ENCODE peak calls at places on chromosomes 1 and 21, in seven cellular contexts. One of them, this sample, is unnamed.

GRCh38 chr21:41778974-41779600 is 12.2 kb upstream of the RIPK4 start:
- DNase-seq in SK-N-SH: no peak
- DNase-seq in GM12892: no peak
- DNase-seq in H1: no peak
- DNase-seq in GM12878: no peak
- DNase-seq in K562: no peak
- DNase-seq in HepG2: peak
- DNase-seq in this sample: no peak

GRCh38 chr21:42513151-42513984 is at the start of gene SLC37A1:
- DNase-seq in SK-N-SH: peak
- DNase-seq in GM12892: peak
- DNase-seq in H1: no peak
- DNase-seq in GM12878: no peak
- DNase-seq in K562: peak
- DNase-seq in HepG2: no peak
- DNase-seq in this sample: peak

GRCh38 chr1:211579434-211580302 is 707 bp upstream of the SLC30A1 start:
- DNase-seq in SK-N-SH: no peak
- DNase-seq in GM12892: no peak
- DNase-seq in H1: peak
- DNase-seq in GM12878: no peak
- DNase-seq in K562: peak
- DNase-seq in HepG2: peak
- DNase-seq in this sample: no peak

GRCh38 chr1:23423415-23424170 is 955 bp downstream of the TCEA3 start:
- DNase-seq in SK-N-SH: peak
- DNase-seq in GM12892: no peak
- DNase-seq in H1: no peak
- DNase-seq in GM12878: no peak
- DNase-seq in K562: no peak
- DNase-seq in HepG2: peak
- DNase-seq in this sample: no peak

GRCh38 chr1:229940689-229941088 is 126.3 kb upstream of the GALNT2 start:
- DNase-seq in SK-N-SH: no peak
- DNase-seq in GM12892: no peak
- DNase-seq in H1: no peak
- DNase-seq in GM12878: no peak
- DNase-seq in K562: no peak
- DNase-seq in HepG2: no peak
- DNase-seq in this sample: no peak

GRCh38 chr1:230191079-230191478 is 124.0 kb downstream of the GALNT2 start:
- DNase-seq in SK-N-SH: no peak
- DNase-seq in GM12892: no peak
- DNase-seq in H1: no peak
- DNase-seq in GM12878: no peak
- DNase-seq in K562: peak
- DNase-seq in HepG2: no peak
- DNase-seq in this sample: no peak

GRCh38 chr1:67532452-67533216 is 102.4 kb upstream of the SERBP1 start:
- DNase-seq in SK-N-SH: peak
- DNase-seq in GM12892: peak
- DNase-seq in H1: peak
- DNase-seq in GM12878: peak
- DNase-seq in K562: peak
- DNase-seq in HepG2: peak
- DNase-seq in this sample: peak

GRCh38 chr1:178938959-178939317 is 68.1 kb upstream of the ANGPTL1 start:
- DNase-seq in SK-N-SH: no peak
- DNase-seq in GM12892: no peak
- DNase-seq in H1: no peak
- DNase-seq in GM12878: no peak
- DNase-seq in K562: no peak
- DNase-seq in HepG2: no peak
- DNase-seq in this sample: no peak

GRCh38 chr1:197954718-197955418 is 37.7 kb downstream of the LHX9 start:
- DNase-seq in SK-N-SH: no peak
- DNase-seq in GM12892: no peak
- DNase-seq in H1: no peak
- DNase-seq in GM12878: no peak
- DNase-seq in K562: no peak
- DNase-seq in HepG2: peak
- DNase-seq in this sample: no peak

GRCh38 chr1:81799939-81800740 is 594 bp upstream of the ADGRL2 start:
- DNase-seq in SK-N-SH: peak
- DNase-seq in GM12892: no peak
- DNase-seq in H1: no peak
- DNase-seq in GM12878: no peak
- DNase-seq in K562: no peak
- DNase-seq in HepG2: peak
- DNase-seq in this sample: no peak

GRCh38 chr1:21663251-21663950 is 5.8 kb downstream of the RAP1GAP start:
- DNase-seq in SK-N-SH: no peak
- DNase-seq in GM12892: no peak
- DNase-seq in H1: no peak
- DNase-seq in GM12878: no peak
- DNase-seq in K562: no peak
- DNase-seq in HepG2: no peak
- DNase-seq in this sample: no peak

GRCh38 chr1:61496501-61496900 is 228.4 kb downstream of the TM2D1 start:
- DNase-seq in SK-N-SH: no peak
- DNase-seq in GM12892: no peak
- DNase-seq in H1: no peak
- DNase-seq in GM12878: no peak
- DNase-seq in K562: no peak
- DNase-seq in HepG2: no peak
- DNase-seq in this sample: no peak

GRCh38 chr1:205670611-205671430 is 9.5 kb downstream of the SLC45A3 start:
- DNase-seq in SK-N-SH: peak
- DNase-seq in GM12892: no peak
- DNase-seq in H1: no peak
- DNase-seq in GM12878: no peak
- DNase-seq in K562: no peak
- DNase-seq in HepG2: no peak
- DNase-seq in this sample: no peak

GRCh38 chr1:1927751-1928150 is 8.7 kb upstream of the TMEM52 start:
- DNase-seq in SK-N-SH: no peak
- DNase-seq in GM12892: no peak
- DNase-seq in H1: no peak
- DNase-seq in GM12878: no peak
- DNase-seq in K562: no peak
- DNase-seq in HepG2: no peak
- DNase-seq in this sample: no peak

GRCh38 chr1:154338875-154339274 is 13.6 kb downstream of the ATP8B2 start:
- DNase-seq in SK-N-SH: no peak
- DNase-seq in GM12892: no peak
- DNase-seq in H1: no peak
- DNase-seq in GM12878: no peak
- DNase-seq in K562: no peak
- DNase-seq in HepG2: no peak
- DNase-seq in this sample: no peak

DNA sequence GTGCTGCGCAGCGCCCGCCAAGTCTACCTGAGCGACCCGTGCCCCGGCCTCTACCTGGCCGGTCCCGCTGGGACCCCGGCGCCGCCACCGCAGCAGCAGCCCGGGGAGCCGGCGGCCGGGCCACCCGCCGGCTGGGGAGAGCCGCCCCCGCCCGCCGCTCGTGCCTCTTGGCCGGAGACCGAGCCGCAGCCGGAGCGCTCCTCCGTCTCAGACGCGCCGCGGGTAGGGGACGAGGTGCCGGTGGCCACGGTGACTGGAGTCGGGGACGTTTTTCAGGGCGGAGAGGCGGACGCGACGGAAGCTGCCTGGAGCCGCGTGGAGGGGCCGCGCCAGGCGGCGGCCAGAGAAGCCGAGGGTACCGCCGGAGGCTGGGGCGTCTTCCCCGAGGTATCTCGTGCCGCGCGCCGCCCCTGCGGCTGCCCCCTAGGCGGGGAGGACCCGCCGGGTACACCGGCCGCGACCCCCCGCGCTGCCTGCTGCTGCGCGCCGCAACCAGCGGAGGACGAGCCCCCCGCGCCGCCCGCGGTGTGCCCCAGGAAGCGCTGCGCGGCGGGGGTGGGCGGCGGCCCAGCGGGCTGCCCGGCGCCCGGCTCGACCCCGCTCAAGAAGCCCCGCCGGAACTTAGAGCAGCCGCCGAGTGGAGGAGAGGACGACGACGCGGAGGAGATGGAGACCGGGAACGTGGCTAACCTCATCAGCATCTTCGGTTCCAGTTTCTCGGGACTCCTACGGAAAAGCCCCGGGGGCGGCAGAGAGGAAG is 697 bp downstream of the IER5 start:
- DNase-seq in SK-N-SH: peak
- DNase-seq in GM12892: no peak
- DNase-seq in H1: no peak
- DNase-seq in GM12878: no peak
- DNase-seq in K562: peak
- DNase-seq in HepG2: no peak
- DNase-seq in this sample: no peak
- TF ChIP-seq TAF1 in SK-N-SH: peak
- TF ChIP-seq TAF1 in GM12892: no peak
- TF ChIP-seq TAF1 in H1: no peak
- TF ChIP-seq TAF1 in GM12878: no peak
- TF ChIP-seq TAF1 in K562: no peak
- TF ChIP-seq TAF1 in HepG2: no peak
- TF ChIP-seq TAF1 in this sample: no peak

DNA sequence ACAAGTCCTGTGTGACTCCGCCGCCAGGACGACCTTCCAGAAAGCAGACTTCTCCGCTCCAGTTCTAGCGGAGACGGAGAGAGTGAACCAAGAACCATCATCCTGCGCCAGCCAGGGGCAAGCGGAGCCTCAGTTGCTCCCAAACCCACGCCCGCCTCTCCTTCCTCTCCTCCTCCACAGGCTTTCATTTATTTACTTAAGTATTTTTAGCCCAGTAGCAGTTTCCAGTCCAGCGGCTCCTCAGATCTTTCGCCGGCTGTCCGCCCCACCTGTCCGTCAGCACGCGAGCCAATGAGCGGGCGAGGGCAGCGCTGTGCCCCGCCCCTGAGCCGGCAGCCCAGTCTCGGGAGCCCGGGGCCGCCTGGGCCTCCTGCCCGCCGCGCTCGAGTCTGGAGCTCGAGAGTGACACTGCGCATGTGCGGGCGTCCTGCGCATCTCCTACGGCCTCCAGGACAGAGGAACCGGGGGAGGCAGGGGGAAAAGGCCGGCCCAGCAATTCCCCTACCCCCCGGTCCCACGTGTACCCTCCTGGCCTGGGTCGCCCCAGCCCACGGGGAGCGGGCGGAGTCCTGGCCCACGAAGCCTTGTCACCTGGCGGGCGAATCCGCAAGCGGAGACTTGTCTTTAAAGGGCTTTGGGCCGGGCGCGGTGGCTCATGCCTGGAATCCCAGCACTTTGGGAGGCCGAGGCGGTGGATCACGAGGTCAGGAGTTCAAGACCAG is at the start of gene FALEC:
- DNase-seq in SK-N-SH: peak
- DNase-seq in GM12892: peak
- DNase-seq in H1: peak
- DNase-seq in GM12878: peak
- DNase-seq in K562: peak
- DNase-seq in HepG2: peak
- DNase-seq in this sample: peak
- TF ChIP-seq POLR2AphosphoS5 in SK-N-SH: peak
- TF ChIP-seq POLR2AphosphoS5 in GM12892: no peak
- TF ChIP-seq POLR2AphosphoS5 in H1: peak
- TF ChIP-seq POLR2AphosphoS5 in GM12878: no peak
- TF ChIP-seq POLR2AphosphoS5 in K562: peak
- TF ChIP-seq POLR2AphosphoS5 in HepG2: peak
- TF ChIP-seq POLR2AphosphoS5 in this sample: no peak

GRCh38 chr1:167114725-167115124 is 20.9 kb downstream of the STYXL2 start:
- DNase-seq in SK-N-SH: no peak
- DNase-seq in GM12892: no peak
- DNase-seq in H1: no peak
- DNase-seq in GM12878: no peak
- DNase-seq in K562: no peak
- DNase-seq in HepG2: no peak
- DNase-seq in this sample: no peak

GRCh38 chr1:167117225-167117624 is 23.4 kb downstream of the STYXL2 start:
- DNase-seq in SK-N-SH: no peak
- DNase-seq in GM12892: no peak
- DNase-seq in H1: no peak
- DNase-seq in GM12878: no peak
- DNase-seq in K562: no peak
- DNase-seq in HepG2: no peak
- DNase-seq in this sample: no peak

GRCh38 chr1:167118188-167118587 is 24.3 kb downstream of the STYXL2 start:
- DNase-seq in SK-N-SH: no peak
- DNase-seq in GM12892: no peak
- DNase-seq in H1: no peak
- DNase-seq in GM12878: no peak
- DNase-seq in K562: no peak
- DNase-seq in HepG2: no peak
- DNase-seq in this sample: no peak

GRCh38 chr1:167119696-167120095 is 25.8 kb downstream of the STYXL2 start:
- DNase-seq in SK-N-SH: no peak
- DNase-seq in GM12892: no peak
- DNase-seq in H1: no peak
- DNase-seq in GM12878: no peak
- DNase-seq in K562: no peak
- DNase-seq in HepG2: no peak
- DNase-seq in this sample: no peak

DNA sequence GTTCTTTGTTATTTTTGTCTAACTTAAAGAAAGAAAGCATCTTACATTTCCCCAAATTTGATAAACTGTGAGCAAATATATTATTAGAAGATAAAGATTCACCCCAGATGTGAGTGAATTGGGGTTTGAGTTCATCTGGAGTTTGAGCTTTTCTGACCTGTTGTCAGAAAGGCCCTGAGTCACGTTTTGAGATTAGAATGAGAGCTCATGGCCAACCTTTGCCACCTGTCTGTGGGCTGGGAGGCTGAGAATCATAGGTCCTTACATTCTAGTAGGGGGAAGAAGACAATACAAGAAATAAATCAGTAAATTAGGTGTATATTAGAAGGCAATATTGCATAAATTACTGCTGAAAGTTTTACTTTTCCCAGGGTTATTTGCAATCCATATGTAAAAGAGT is 22.3 kb downstream of the STYXL2 start:
- DNase-seq in SK-N-SH: no peak
- DNase-seq in GM12892: no peak
- DNase-seq in H1: no peak
- DNase-seq in GM12878: no peak
- DNase-seq in K562: no peak
- DNase-seq in HepG2: no peak
- DNase-seq in this sample: no peak
- TF ChIP-seq TAF1 in SK-N-SH: no peak
- TF ChIP-seq TAF1 in GM12892: no peak
- TF ChIP-seq TAF1 in H1: no peak
- TF ChIP-seq TAF1 in GM12878: no peak
- TF ChIP-seq TAF1 in K562: no peak
- TF ChIP-seq TAF1 in HepG2: no peak
- TF ChIP-seq TAF1 in this sample: no peak

DNA sequence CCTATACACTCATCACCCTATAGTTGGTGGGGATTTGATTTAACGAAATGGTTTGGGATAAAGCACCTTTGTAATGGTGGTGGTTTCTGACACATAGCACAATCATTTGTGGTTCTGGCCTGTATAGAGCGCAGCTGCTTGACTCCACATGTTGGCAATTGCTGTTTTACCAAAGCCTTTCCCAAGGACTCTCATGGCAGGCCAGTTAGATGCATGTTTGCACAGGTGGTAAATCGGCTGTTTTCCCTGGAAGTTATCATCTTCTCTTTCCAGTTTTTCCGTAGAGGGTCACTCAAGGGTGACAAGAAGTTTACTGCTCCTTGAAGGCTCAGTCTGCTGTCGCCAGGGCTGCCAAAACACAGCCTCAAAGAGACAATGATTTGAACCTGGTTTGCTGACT is 17.1 kb upstream of the XPR1 start:
- DNase-seq in SK-N-SH: no peak
- DNase-seq in GM12892: no peak
- DNase-seq in H1: no peak
- DNase-seq in GM12878: no peak
- DNase-seq in K562: no peak
- DNase-seq in HepG2: no peak
- DNase-seq in this sample: no peak
- TF ChIP-seq POLR2AphosphoS5 in SK-N-SH: no peak
- TF ChIP-seq POLR2AphosphoS5 in GM12892: no peak
- TF ChIP-seq POLR2AphosphoS5 in H1: no peak
- TF ChIP-seq POLR2AphosphoS5 in GM12878: no peak
- TF ChIP-seq POLR2AphosphoS5 in K562: no peak
- TF ChIP-seq POLR2AphosphoS5 in HepG2: no peak
- TF ChIP-seq POLR2AphosphoS5 in this sample: no peak

This sample was measured in GM12891.